ENCODE peak calls at places on chromosome 14, in seven cellular contexts. R is A549; Q is activated naive CD4-positive, alpha-beta T cell treated with anti-CD3 and anti-CD28 coated beads, Interleukin-2, amount 50 U/mL, for 72 hours; Z is T-helper 17 cell; C is Right ventricle myocardium superior; H is upper lobe of left lung; J is right cardiac atrium. W is an unnamed sample.
A peak's percentile ranks its signal among the peaks of the same experiment; 100 is the strongest.

GRCh38 chr14:63499701-63500250 is 43.4 kb downstream of the PPP2R5E start:
- ATAC-seq in R (no peak), Q (no peak), Z (no peak), C (peak; percentile 49), H (no peak), J (peak; percentile 54), W (no peak)

GRCh38 chr14:104972301-104973211 is 5.6 kb downstream of the AHNAK2 start:
- ATAC-seq in R (peak; percentile 19), Q (no peak), Z (no peak), C (no peak), H (peak; percentile 80), J (no peak), W (peak; percentile 9)

GRCh38 chr14:75307700-75308379 is 29.2 kb downstream of the FOS start:
- ATAC-seq in R (peak; percentile 91), Q (peak; percentile 72), Z (peak; percentile 72), C (peak; percentile 73), H (peak; percentile 78), J (peak; percentile 49), W (peak; percentile 87)

GRCh38 chr14:22296722-22297121 is 292.3 kb downstream of the DAD1 start:
- ATAC-seq in R (no peak), Q (no peak), Z (no peak), C (no peak), H (no peak), J (no peak), W (peak; percentile 71)

GRCh38 chr14:103161054-103161397 is 37.8 kb downstream of the TNFAIP2 start:
- ATAC-seq in R (no peak), Q (no peak), Z (no peak), C (peak; percentile 59), H (no peak), J (peak; percentile 72), W (no peak)

GRCh38 chr14:92549096-92549852 is 35.7 kb downstream of the RIN3 start:
- ATAC-seq in R (no peak), Q (no peak), Z (no peak), C (peak; percentile 36), H (peak; percentile 5), J (peak; percentile 46), W (no peak)

GRCh38 chr14:70020350-70021170 is 141.3 kb downstream of the SMOC1 start:
- ATAC-seq in R (no peak), Q (no peak), Z (no peak), C (no peak), H (no peak), J (peak; percentile 44), W (no peak)

GRCh38 chr14:101880016-101880297 is 84.4 kb upstream of the DYNC1H1 start:
- ATAC-seq in R (no peak), Q (peak; percentile 71), Z (no peak), C (no peak), H (no peak), J (no peak), W (no peak)

GRCh38 chr14:26334288-26334687 is 263.5 kb downstream of the NOVA1 start:
- ATAC-seq in R (no peak), Q (no peak), Z (no peak), C (no peak), H (no peak), J (no peak), W (no peak)

GRCh38 chr14:63474844-63475243 is 68.3 kb downstream of the PPP2R5E start:
- ATAC-seq in R (no peak), Q (no peak), Z (no peak), C (no peak), H (no peak), J (no peak), W (no peak)

GRCh38 chr14:99035712-99036593 is 236.0 kb downstream of the BCL11B start:
- ATAC-seq in R (peak; percentile 97), Q (no peak), Z (no peak), C (peak; percentile 94), H (peak; percentile 79), J (peak; percentile 98), W (peak; percentile 98)

GRCh38 chr14:42323426-42323825 is 716.8 kb downstream of the LRFN5 start:
- ATAC-seq in R (no peak), Q (no peak), Z (no peak), C (no peak), H (no peak), J (no peak), W (no peak)

GRCh38 chr14:50955373-50956043 is 11.2 kb upstream of the PYGL start:
- ATAC-seq in R (peak; percentile 98), Q (peak; percentile 91), Z (peak; percentile 39), C (peak; percentile 74), H (peak; percentile 77), J (peak; percentile 71), W (peak; percentile 88)

GRCh38 chr14:104048758-104049496 is 36.6 kb upstream of the ASPG start:
- ATAC-seq in R (no peak), Q (no peak), Z (no peak), C (peak; percentile 88), H (peak; percentile 78), J (peak; percentile 77), W (no peak)

GRCh38 chr14:55128386-55129085 is 516 bp upstream of the LGALS3 start:
- ATAC-seq in R (no peak), Q (no peak), Z (no peak), C (no peak), H (no peak), J (no peak), W (no peak)

GRCh38 chr14:105665247-105665950 is 139.0 kb downstream of the TMEM121 start:
- ATAC-seq in R (no peak), Q (no peak), Z (no peak), C (no peak), H (peak; percentile 64), J (peak; percentile 11), W (no peak)

GRCh38 chr14:73633115-73633514 is 11.7 kb upstream of the DNAL1 start:
- ATAC-seq in R (no peak), Q (peak; percentile 40), Z (peak; percentile 32), C (no peak), H (no peak), J (peak; percentile 7), W (peak; percentile 45)

GRCh38 chr14:20167091-20167490 is 23.6 kb upstream of the OR11G2 start:
- ATAC-seq in R (no peak), Q (no peak), Z (no peak), C (no peak), H (no peak), J (no peak), W (no peak)

GRCh38 chr14:102220031-102220430 is 80.3 kb downstream of the WDR20 start:
- ATAC-seq in R (no peak), Q (peak; percentile 58), Z (peak; percentile 45), C (no peak), H (no peak), J (no peak), W (no peak)

GRCh38 chr14:23067847-23068791 is 10.8 kb upstream of the CDH24 start:
- ATAC-seq in R (no peak), Q (no peak), Z (no peak), C (no peak), H (no peak), J (no peak), W (no peak)

GRCh38 chr14:24442240-24443052 is at the start of gene SDR39U1:
- ATAC-seq in R (peak; percentile 87), Q (peak; percentile 92), Z (peak; percentile 90), C (peak; percentile 94), H (peak; percentile 97), J (peak; percentile 94), W (peak; percentile 94)

GRCh38 chr14:81571437-81571836 is 37.8 kb upstream of the SEL1L start:
- ATAC-seq in R (no peak), Q (peak; percentile 91), Z (no peak), C (no peak), H (no peak), J (no peak), W (no peak)

GRCh38 chr14:105337966-105338365 is 23.4 kb downstream of the PACS2 start:
- ATAC-seq in R (no peak), Q (no peak), Z (no peak), C (peak; percentile 69), H (no peak), J (peak; percentile 56), W (no peak)

GRCh38 chr14:84021433-84021832 is 1508.5 kb upstream of the FLRT2 start:
- ATAC-seq in R (no peak), Q (no peak), Z (no peak), C (no peak), H (no peak), J (no peak), W (no peak)

GRCh38 chr14:78762331-78762730 is 592.2 kb downstream of the NRXN3 start:
- ATAC-seq in R (no peak), Q (no peak), Z (no peak), C (no peak), H (no peak), J (no peak), W (no peak)

GRCh38 chr14:32457213-32457920 is 128.3 kb downstream of the AKAP6 start:
- ATAC-seq in R (no peak), Q (no peak), Z (no peak), C (peak; percentile 97), H (peak; percentile 71), J (peak; percentile 98), W (peak; percentile 92)

GRCh38 chr14:56400426-56400825 is 179.2 kb upstream of the TMEM260 start:
- ATAC-seq in R (no peak), Q (no peak), Z (no peak), C (no peak), H (no peak), J (no peak), W (no peak)

GRCh38 chr14:99454246-99454645 is 26.4 kb downstream of the SETD3 start:
- ATAC-seq in R (no peak), Q (no peak), Z (no peak), C (no peak), H (no peak), J (no peak), W (no peak)

GRCh38 chr14:23633160-23633701 is 2.9 kb upstream of the DHRS2 start:
- ATAC-seq in R (peak; percentile 85), Q (no peak), Z (no peak), C (no peak), H (no peak), J (no peak), W (peak; percentile 58)